ENCODE peak calls at places on chromosomes 7 and 10, in eight cellular contexts. One of them, this sample, is unnamed.

GRCh38 chr7:151384776-151385625 is 24.8 kb downstream of the WDR86 start:
- DNase-seq in Caki2: no peak
- DNase-seq in aorta: no peak
- DNase-seq in activated T-cell treated with anti-CD3 and anti-CD28 coated beads for 1 hour: no peak
- DNase-seq in SK-N-MC: no peak
- DNase-seq in fibroblast of lung: no peak
- DNase-seq in left colon: no peak
- DNase-seq in cardiac muscle cell: no peak
- DNase-seq in this sample: no peak

GRCh38 chr7:36048902-36049240 is 104.2 kb upstream of the EEPD1 start:
- DNase-seq in aorta: no peak
- DNase-seq in fibroblast of lung: peak; percentile 51
- DNase-seq in cardiac muscle cell: no peak
- DNase-seq in SK-N-MC: peak; percentile 48
- DNase-seq in left colon: no peak
- DNase-seq in Caki2: no peak
- DNase-seq in activated T-cell treated with anti-CD3 and anti-CD28 coated beads for 1 hour: no peak
- DNase-seq in this sample: no peak

GRCh38 chr7:43038229-43038628 is 74.2 kb upstream of the HECW1 start:
- DNase-seq in cardiac muscle cell: no peak
- DNase-seq in left colon: no peak
- DNase-seq in activated T-cell treated with anti-CD3 and anti-CD28 coated beads for 1 hour: no peak
- DNase-seq in Caki2: no peak
- DNase-seq in fibroblast of lung: peak; percentile 92
- DNase-seq in SK-N-MC: no peak
- DNase-seq in aorta: no peak
- DNase-seq in this sample: no peak

GRCh38 chr10:5603091-5603847 is 63.1 kb downstream of the ASB13 start:
- DNase-seq in aorta: peak; percentile 37
- DNase-seq in Caki2: no peak
- DNase-seq in SK-N-MC: no peak
- DNase-seq in left colon: no peak
- DNase-seq in cardiac muscle cell: no peak
- DNase-seq in fibroblast of lung: no peak
- DNase-seq in activated T-cell treated with anti-CD3 and anti-CD28 coated beads for 1 hour: no peak
- DNase-seq in this sample: no peak

GRCh38 chr7:99579956-99580777 is 17.9 kb upstream of the TMEM225B start:
- DNase-seq in activated T-cell treated with anti-CD3 and anti-CD28 coated beads for 1 hour: peak; percentile 60
- DNase-seq in left colon: no peak
- DNase-seq in Caki2: no peak
- DNase-seq in cardiac muscle cell: peak; percentile 86
- DNase-seq in aorta: peak; percentile 78
- DNase-seq in fibroblast of lung: peak; percentile 40
- DNase-seq in SK-N-MC: no peak
- DNase-seq in this sample: peak; percentile 69

GRCh38 chr7:155763721-155764431 is 48.4 kb downstream of the SHH start:
- DNase-seq in activated T-cell treated with anti-CD3 and anti-CD28 coated beads for 1 hour: peak; percentile 17
- DNase-seq in fibroblast of lung: peak; percentile 16
- DNase-seq in SK-N-MC: no peak
- DNase-seq in cardiac muscle cell: no peak
- DNase-seq in aorta: no peak
- DNase-seq in Caki2: no peak
- DNase-seq in left colon: no peak
- DNase-seq in this sample: peak; percentile 77

GRCh38 chr7:142030294-142030693 is 34.6 kb downstream of the MGAM start:
- DNase-seq in cardiac muscle cell: no peak
- DNase-seq in SK-N-MC: no peak
- DNase-seq in Caki2: no peak
- DNase-seq in aorta: no peak
- DNase-seq in left colon: no peak
- DNase-seq in fibroblast of lung: peak; percentile 23
- DNase-seq in activated T-cell treated with anti-CD3 and anti-CD28 coated beads for 1 hour: no peak
- DNase-seq in this sample: no peak

GRCh38 chr7:54811016-54811924 is 52.3 kb upstream of the SEC61G start:
- DNase-seq in SK-N-MC: no peak
- DNase-seq in activated T-cell treated with anti-CD3 and anti-CD28 coated beads for 1 hour: no peak
- DNase-seq in aorta: no peak
- DNase-seq in Caki2: peak; percentile 69
- DNase-seq in left colon: no peak
- DNase-seq in cardiac muscle cell: no peak
- DNase-seq in fibroblast of lung: peak; percentile 95
- DNase-seq in this sample: no peak

GRCh38 chr7:69934475-69934903 is 336.2 kb downstream of the AUTS2 start:
- DNase-seq in aorta: no peak
- DNase-seq in activated T-cell treated with anti-CD3 and anti-CD28 coated beads for 1 hour: no peak
- DNase-seq in cardiac muscle cell: peak; percentile 85
- DNase-seq in Caki2: no peak
- DNase-seq in left colon: no peak
- DNase-seq in fibroblast of lung: no peak
- DNase-seq in SK-N-MC: no peak
- DNase-seq in this sample: no peak

GRCh38 chr10:110708776-110709443 is 64.8 kb downstream of the RBM20 start:
- DNase-seq in left colon: no peak
- DNase-seq in fibroblast of lung: no peak
- DNase-seq in aorta: no peak
- DNase-seq in Caki2: no peak
- DNase-seq in SK-N-MC: no peak
- DNase-seq in cardiac muscle cell: no peak
- DNase-seq in activated T-cell treated with anti-CD3 and anti-CD28 coated beads for 1 hour: no peak
- DNase-seq in this sample: no peak

GRCh38 chr7:102191556-102192203 is 95.0 kb upstream of the SH2B2 start:
- DNase-seq in cardiac muscle cell: no peak
- DNase-seq in left colon: no peak
- DNase-seq in SK-N-MC: no peak
- DNase-seq in activated T-cell treated with anti-CD3 and anti-CD28 coated beads for 1 hour: no peak
- DNase-seq in fibroblast of lung: no peak
- DNase-seq in aorta: no peak
- DNase-seq in Caki2: no peak
- DNase-seq in this sample: no peak

GRCh38 chr10:61784354-61785131 is 117.0 kb upstream of the ARID5B start:
- DNase-seq in fibroblast of lung: peak; percentile 63
- DNase-seq in left colon: no peak
- DNase-seq in SK-N-MC: no peak
- DNase-seq in Caki2: no peak
- DNase-seq in activated T-cell treated with anti-CD3 and anti-CD28 coated beads for 1 hour: no peak
- DNase-seq in aorta: no peak
- DNase-seq in cardiac muscle cell: no peak
- DNase-seq in this sample: peak; percentile 22

GRCh38 chr7:149872419-149873073 is 1.2 kb upstream of the ATP6V0E2 start:
- DNase-seq in fibroblast of lung: peak; percentile 82
- DNase-seq in SK-N-MC: no peak
- DNase-seq in cardiac muscle cell: peak; percentile 77
- DNase-seq in Caki2: peak; percentile 79
- DNase-seq in activated T-cell treated with anti-CD3 and anti-CD28 coated beads for 1 hour: no peak
- DNase-seq in aorta: peak; percentile 87
- DNase-seq in left colon: peak; percentile 88
- DNase-seq in this sample: peak; percentile 59

GRCh38 chr7:82183633-82184032 is 259.9 kb downstream of the CACNA2D1 start:
- DNase-seq in cardiac muscle cell: no peak
- DNase-seq in SK-N-MC: no peak
- DNase-seq in activated T-cell treated with anti-CD3 and anti-CD28 coated beads for 1 hour: no peak
- DNase-seq in fibroblast of lung: peak; percentile 95
- DNase-seq in left colon: no peak
- DNase-seq in Caki2: no peak
- DNase-seq in aorta: no peak
- DNase-seq in this sample: no peak

GRCh38 chr7:92758796-92759431 is 77.5 kb downstream of the CDK6 start:
- DNase-seq in cardiac muscle cell: no peak
- DNase-seq in fibroblast of lung: peak; percentile 90
- DNase-seq in Caki2: peak; percentile 76
- DNase-seq in activated T-cell treated with anti-CD3 and anti-CD28 coated beads for 1 hour: no peak
- DNase-seq in SK-N-MC: no peak
- DNase-seq in left colon: no peak
- DNase-seq in aorta: no peak
- DNase-seq in this sample: no peak

GRCh38 chr10:1094112-1095057 is 38.2 kb downstream of the WDR37 start:
- DNase-seq in activated T-cell treated with anti-CD3 and anti-CD28 coated beads for 1 hour: no peak
- DNase-seq in Caki2: no peak
- DNase-seq in aorta: no peak
- DNase-seq in fibroblast of lung: peak; percentile 12
- DNase-seq in cardiac muscle cell: no peak
- DNase-seq in left colon: no peak
- DNase-seq in SK-N-MC: no peak
- DNase-seq in this sample: peak; percentile 73

GRCh38 chr7:46089281-46089680 is 168.2 kb upstream of the IGFBP3 start:
- DNase-seq in cardiac muscle cell: no peak
- DNase-seq in Caki2: no peak
- DNase-seq in left colon: no peak
- DNase-seq in fibroblast of lung: peak; percentile 54
- DNase-seq in aorta: no peak
- DNase-seq in SK-N-MC: no peak
- DNase-seq in activated T-cell treated with anti-CD3 and anti-CD28 coated beads for 1 hour: no peak
- DNase-seq in this sample: no peak

GRCh38 chr10:130364631-130365030 is 228.4 kb downstream of the GLRX3 start:
- DNase-seq in aorta: no peak
- DNase-seq in fibroblast of lung: no peak
- DNase-seq in cardiac muscle cell: no peak
- DNase-seq in SK-N-MC: no peak
- DNase-seq in Caki2: no peak
- DNase-seq in activated T-cell treated with anti-CD3 and anti-CD28 coated beads for 1 hour: no peak
- DNase-seq in left colon: no peak
- DNase-seq in this sample: no peak

GRCh38 chr7:12207046-12207445 is 4.0 kb upstream of the TMEM106B start:
- DNase-seq in fibroblast of lung: peak; percentile 15
- DNase-seq in cardiac muscle cell: no peak
- DNase-seq in left colon: no peak
- DNase-seq in activated T-cell treated with anti-CD3 and anti-CD28 coated beads for 1 hour: no peak
- DNase-seq in SK-N-MC: no peak
- DNase-seq in Caki2: no peak
- DNase-seq in aorta: no peak
- DNase-seq in this sample: no peak

GRCh38 chr10:57657164-57657765 is 610.4 kb downstream of the IPMK start:
- DNase-seq in fibroblast of lung: peak; percentile 33
- DNase-seq in cardiac muscle cell: peak; percentile 78
- DNase-seq in left colon: no peak
- DNase-seq in aorta: no peak
- DNase-seq in SK-N-MC: no peak
- DNase-seq in Caki2: peak; percentile 47
- DNase-seq in activated T-cell treated with anti-CD3 and anti-CD28 coated beads for 1 hour: no peak
- DNase-seq in this sample: peak; percentile 24

GRCh38 chr10:114034943-114035645 is 8.6 kb upstream of the ADRB1 start:
- DNase-seq in left colon: no peak
- DNase-seq in fibroblast of lung: no peak
- DNase-seq in activated T-cell treated with anti-CD3 and anti-CD28 coated beads for 1 hour: no peak
- DNase-seq in cardiac muscle cell: no peak
- DNase-seq in SK-N-MC: no peak
- DNase-seq in Caki2: no peak
- DNase-seq in aorta: no peak
- DNase-seq in this sample: no peak

GRCh38 chr7:151174246-151175046 is 7.0 kb upstream of the GBX1 start:
- DNase-seq in fibroblast of lung: no peak
- DNase-seq in activated T-cell treated with anti-CD3 and anti-CD28 coated beads for 1 hour: no peak
- DNase-seq in SK-N-MC: no peak
- DNase-seq in left colon: no peak
- DNase-seq in Caki2: no peak
- DNase-seq in cardiac muscle cell: no peak
- DNase-seq in aorta: peak; percentile 80
- DNase-seq in this sample: peak; percentile 21

GRCh38 chr10:77911535-77912123 is 14.9 kb downstream of the DLG5 start:
- DNase-seq in SK-N-MC: no peak
- DNase-seq in cardiac muscle cell: no peak
- DNase-seq in fibroblast of lung: peak; percentile 28
- DNase-seq in Caki2: no peak
- DNase-seq in left colon: peak; percentile 47
- DNase-seq in activated T-cell treated with anti-CD3 and anti-CD28 coated beads for 1 hour: no peak
- DNase-seq in aorta: no peak
- DNase-seq in this sample: no peak

GRCh38 chr7:2353650-2354172 is 916 bp upstream of the EIF3B start:
- DNase-seq in aorta: peak; percentile 96
- DNase-seq in activated T-cell treated with anti-CD3 and anti-CD28 coated beads for 1 hour: peak; percentile 86
- DNase-seq in fibroblast of lung: peak; percentile 86
- DNase-seq in cardiac muscle cell: peak; percentile 89
- DNase-seq in left colon: peak; percentile 86
- DNase-seq in Caki2: peak; percentile 92
- DNase-seq in SK-N-MC: peak; percentile 12
- DNase-seq in this sample: peak; percentile 93

GRCh38 chr7:74334026-74334425 is 44.8 kb downstream of the CLIP2 start:
- DNase-seq in cardiac muscle cell: no peak
- DNase-seq in aorta: no peak
- DNase-seq in fibroblast of lung: peak; percentile 68
- DNase-seq in left colon: no peak
- DNase-seq in SK-N-MC: no peak
- DNase-seq in Caki2: peak; percentile 38
- DNase-seq in activated T-cell treated with anti-CD3 and anti-CD28 coated beads for 1 hour: no peak
- DNase-seq in this sample: no peak

GRCh38 chr10:112966191-112966855 is 16.3 kb downstream of the TCF7L2 start:
- DNase-seq in SK-N-MC: no peak
- DNase-seq in cardiac muscle cell: no peak
- DNase-seq in fibroblast of lung: no peak
- DNase-seq in activated T-cell treated with anti-CD3 and anti-CD28 coated beads for 1 hour: no peak
- DNase-seq in aorta: no peak
- DNase-seq in Caki2: no peak
- DNase-seq in left colon: no peak
- DNase-seq in this sample: no peak

GRCh38 chr10:63738410-63738809 is 217.2 kb downstream of the REEP3 start:
- DNase-seq in SK-N-MC: no peak
- DNase-seq in left colon: no peak
- DNase-seq in Caki2: no peak
- DNase-seq in aorta: no peak
- DNase-seq in activated T-cell treated with anti-CD3 and anti-CD28 coated beads for 1 hour: no peak
- DNase-seq in fibroblast of lung: peak; percentile 68
- DNase-seq in cardiac muscle cell: no peak
- DNase-seq in this sample: no peak

GRCh38 chr7:150860291-150860977 is 8.1 kb downstream of the AOC1 start:
- DNase-seq in activated T-cell treated with anti-CD3 and anti-CD28 coated beads for 1 hour: no peak
- DNase-seq in left colon: peak; percentile 15
- DNase-seq in Caki2: no peak
- DNase-seq in aorta: peak; percentile 44
- DNase-seq in SK-N-MC: no peak
- DNase-seq in fibroblast of lung: no peak
- DNase-seq in cardiac muscle cell: peak; percentile 24
- DNase-seq in this sample: no peak

GRCh38 chr7:56028942-56029630 is 22.2 kb downstream of the PSPH start:
- DNase-seq in cardiac muscle cell: no peak
- DNase-seq in Caki2: peak; percentile 56
- DNase-seq in SK-N-MC: no peak
- DNase-seq in activated T-cell treated with anti-CD3 and anti-CD28 coated beads for 1 hour: no peak
- DNase-seq in aorta: no peak
- DNase-seq in fibroblast of lung: peak; percentile 77
- DNase-seq in left colon: no peak
- DNase-seq in this sample: no peak